ENCODE peak calls at places on chromosomes 4 and X, in nine cellular contexts. T is GM12878, H is tibial nerve, D is HepG2, G is stomach, I is esophagus muscularis mucosa, Q is suprapubic skin, E is transverse colon, S is SK-N-SH. N is an unnamed sample. For H3K36me3, the result is how much of the 10 kb centered on the place peaks cover.

GRCh38 chr4:90099795-90100194 is 27.4 kb upstream of the CCSER1 start:
- DNase-seq in T (no peak), H (no peak), D (no peak), G (no peak), I (no peak), Q (no peak), E (no peak), S (no peak), N (no peak)

GRCh38 chr4:23877758-23878229 is 12.1 kb downstream of the PPARGC1A start:
- DNase-seq in T (no peak), H (no peak), D (peak), G (no peak), I (no peak), Q (no peak), E (peak), S (no peak), N (no peak)

GRCh38 chrX:31228909-31229308 is 157.1 kb upstream of the FTHL17 start:
- DNase-seq in T (peak), H (no peak), D (no peak), G (no peak), I (no peak), Q (no peak), E (no peak), S (no peak), N (no peak)

GRCh38 chr4:80266902-80267380 is 477 bp downstream of the FGF5 start:
- DNase-seq in T (no peak), H (no peak), D (no peak), G (no peak), I (no peak), Q (no peak), E (no peak), S (peak), N (no peak)

GRCh38 chrX:111102636-111103035 is 6.6 kb downstream of the PAK3 start:
- DNase-seq in T (no peak), H (no peak), D (no peak), G (no peak), I (no peak), Q (no peak), E (no peak), S (no peak), N (no peak)

GRCh38 chr4:91064157-91064853 is 937.1 kb downstream of the CCSER1 start:
- DNase-seq in T (no peak), H (no peak), D (peak), G (no peak), I (no peak), Q (no peak), E (no peak), S (peak), N (peak)

GRCh38 chrX:4844376-4844775 is 1130.9 kb upstream of the PRKX start:
- DNase-seq in T (no peak), H (no peak), D (no peak), G (peak), I (no peak), Q (no peak), E (no peak), S (no peak), N (no peak)

GRCh38 chrX:150036181-150036580 is 97.9 kb upstream of the EOLA2 start:
- DNase-seq in T (no peak), H (no peak), D (peak), G (no peak), I (no peak), Q (no peak), E (peak), S (peak), N (no peak)

GRCh38 chr4:41880022-41880837 is 55.0 kb upstream of the TMEM33 start:
- DNase-seq in T (no peak), H (no peak), D (no peak), G (no peak), I (no peak), Q (no peak), E (no peak), S (peak), N (no peak)

GRCh38 chrX:35841872-35842271 is 43.7 kb downstream of the MAGEB16 start:
- DNase-seq in T (no peak), H (no peak), D (no peak), G (no peak), I (no peak), Q (no peak), E (no peak), S (no peak), N (no peak)

GRCh38 chrX:15236146-15236545 is 33.7 kb downstream of the ASB9 start:
- DNase-seq in T (no peak), H (no peak), D (no peak), G (no peak), I (no peak), Q (no peak), E (no peak), S (no peak), N (no peak)

GRCh38 chr4:80208606-80209005 is 11.3 kb downstream of the PRDM8 start:
- DNase-seq in T (no peak), H (no peak), D (no peak), G (no peak), I (no peak), Q (no peak), E (no peak), S (no peak), N (no peak)

GRCh38 chrX:136608295-136608933 is 39.5 kb upstream of the CD40LG start:
- DNase-seq in T (no peak), H (peak), D (no peak), G (peak), I (no peak), Q (no peak), E (peak), S (no peak), N (peak)

GRCh38 chrX:153769865-153770605 is 6.0 kb downstream of the PLXNB3 start:
- DNase-seq in T (no peak), H (no peak), D (no peak), G (no peak), I (no peak), Q (no peak), E (peak), S (peak), N (no peak)

GRCh38 chrX:153416781-153417180 is 5.5 kb downstream of the ZFP92 start:
- DNase-seq in T (no peak), H (no peak), D (no peak), G (no peak), I (no peak), Q (no peak), E (no peak), S (no peak), N (no peak)

GRCh38 chr4:184453402-184454160 is 20.8 kb downstream of the IRF2 start:
- DNase-seq in T (no peak), H (no peak), D (no peak), G (peak), I (no peak), Q (no peak), E (peak), S (no peak), N (no peak)
- H3K27ac ChIP-seq in T (peak), H (peak), D (no peak), G (peak), I (peak), Q (peak), E (peak), S (peak), N (no peak)

GRCh38 chrX:143340190-143340589 is 177.1 kb downstream of the SPANXN3 start:
- DNase-seq in T (no peak), H (no peak), D (no peak), G (no peak), I (no peak), Q (no peak), E (no peak), S (peak), N (no peak)
- H3K36me3 ChIP-seq in T (under half), H (under half), D (under half), G (under half), I (under half), Q (under half), E (under half), S (under half), N (under half)

DNA sequence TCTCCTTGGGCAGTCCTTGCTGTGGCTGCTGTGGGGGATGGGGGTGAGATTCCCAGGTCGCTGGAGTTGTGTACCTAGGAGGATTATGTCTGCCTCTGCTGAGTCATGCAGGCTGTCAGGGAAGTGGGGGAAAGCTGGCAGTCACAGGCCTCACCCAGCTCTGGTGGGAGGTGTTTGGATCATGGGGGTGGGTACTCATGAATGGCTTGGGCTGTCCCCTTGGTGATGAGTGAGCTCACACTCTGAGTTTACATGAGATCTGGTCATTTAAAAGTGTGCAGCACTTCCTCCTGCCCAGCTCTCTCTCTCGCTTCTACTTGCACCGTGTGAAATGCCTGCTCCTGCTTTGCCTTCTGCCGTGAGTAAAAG is 24.6 kb upstream of the PDLIM3 start:
- DNase-seq in T (no peak), H (no peak), D (peak), G (peak), I (no peak), Q (no peak), E (no peak), S (no peak), N (no peak)
- TF ChIP-seq EP300 in T (no peak), H (no peak), D (no peak), G (no peak), I (no peak), Q (no peak), E (no peak), S (no peak), N (no peak)

DNA sequence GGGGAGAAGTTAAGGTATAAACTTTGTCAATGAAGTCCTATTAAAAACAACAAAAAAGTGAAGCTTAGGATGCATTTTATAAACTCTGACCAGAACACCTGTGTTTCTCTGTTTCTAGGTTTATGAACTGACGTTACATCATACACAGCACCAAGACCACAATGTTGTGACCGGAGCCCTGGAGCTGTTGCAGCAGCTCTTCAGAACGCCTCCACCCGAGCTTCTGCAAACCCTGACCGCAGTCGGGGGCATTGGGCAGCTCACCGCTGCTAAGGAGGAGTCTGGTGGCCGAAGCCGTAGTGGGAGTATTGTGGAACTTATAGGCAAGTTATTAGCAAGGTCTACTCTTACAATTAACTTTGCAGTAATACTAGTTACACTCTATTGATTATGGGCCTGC is 46.6 kb downstream of the HTT start:
- DNase-seq in T (no peak), H (no peak), D (no peak), G (no peak), I (no peak), Q (no peak), E (no peak), S (no peak), N (no peak)
- H3K27ac ChIP-seq in T (no peak), H (no peak), D (no peak), G (no peak), I (peak), Q (no peak), E (peak), S (no peak), N (no peak)

DNA sequence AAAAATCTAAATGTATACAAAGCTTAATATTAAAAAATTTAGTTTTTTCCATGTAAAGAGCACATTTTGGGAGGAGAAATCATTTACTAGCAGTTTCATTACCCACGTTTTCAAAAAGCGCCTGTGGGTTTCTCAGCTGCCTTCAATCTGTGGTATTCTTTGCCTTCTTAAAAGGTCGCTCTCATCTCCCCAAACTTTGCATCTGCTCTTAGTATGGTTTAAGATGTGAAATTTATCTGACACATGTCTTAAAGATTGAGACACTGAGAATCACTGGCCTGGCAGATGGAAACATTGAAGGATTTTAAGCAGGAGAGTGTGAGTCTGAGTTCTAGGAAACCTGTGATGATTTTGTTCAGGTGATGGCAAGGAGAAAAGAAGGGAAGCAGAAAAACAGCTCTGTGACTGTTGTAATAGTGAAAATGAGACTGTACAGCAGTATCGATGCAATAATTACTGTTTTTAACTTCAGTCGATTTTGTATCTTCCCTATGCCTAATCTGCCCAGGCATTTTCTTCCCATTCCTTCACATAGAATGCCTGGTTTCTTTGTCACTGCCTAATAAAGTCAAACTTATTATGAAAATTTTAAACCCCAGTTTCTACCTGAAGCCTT is 75.9 kb downstream of the PAQR3 start:
- DNase-seq in T (peak), H (no peak), D (no peak), G (no peak), I (no peak), Q (no peak), E (no peak), S (no peak), N (no peak)
- H3K36me3 ChIP-seq in T (under half), H (under half), D (under half), G (under half), I (under half), Q (under half), E (under half), S (under half), N (under half)

GRCh38 chr4:6230827-6231662 is 30.7 kb upstream of the JAKMIP1 start:
- DNase-seq in T (no peak), H (no peak), D (no peak), G (peak), I (no peak), Q (peak), E (no peak), S (no peak), N (no peak)
- TF ChIP-seq EP300 in T (no peak), H (no peak), D (no peak), G (no peak), I (no peak), Q (no peak), E (no peak), S (no peak), N (no peak)

DNA sequence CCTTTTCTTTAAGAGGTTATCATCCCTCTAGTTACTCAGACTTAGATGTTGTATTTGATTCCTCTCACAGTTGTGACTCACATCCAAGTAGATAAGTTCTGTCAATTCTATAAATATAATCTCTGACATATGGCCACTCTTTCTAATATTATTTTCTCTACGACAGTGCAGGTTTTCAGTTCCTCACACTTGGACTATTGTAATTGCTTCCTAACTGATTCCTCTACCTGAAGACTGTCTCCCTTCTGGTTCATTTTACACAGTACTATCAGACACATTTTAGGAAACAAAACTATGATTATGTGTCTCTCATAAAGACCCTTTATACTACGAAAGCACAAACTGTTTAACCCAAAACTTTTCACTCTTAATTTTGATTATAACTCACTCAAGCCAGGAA is 31.3 kb upstream of the GNRHR start:
- DNase-seq in T (no peak), H (no peak), D (no peak), G (no peak), I (no peak), Q (no peak), E (no peak), S (no peak), N (no peak)
- H3K27ac ChIP-seq in T (no peak), H (no peak), D (no peak), G (no peak), I (no peak), Q (no peak), E (no peak), S (no peak), N (no peak)

GRCh38 chr4:113973349-113973748 is 6.1 kb downstream of the ARSJ start:
- DNase-seq in T (no peak), H (no peak), D (no peak), G (no peak), I (no peak), Q (no peak), E (no peak), S (no peak), N (no peak)
- H3K36me3 ChIP-seq in T (under half), H (under half), D (under half), G (under half), I (under half), Q (under half), E (under half), S (half or more), N (under half)